ENCODE peak calls at places on chromosomes 1 and 21, in six cellular contexts. One of them, this sample, is unnamed.

GRCh38 chr1:84936116-84936810 is 43.3 kb upstream of the LPAR3 start:
- DNase-seq in MM.1S: peak
- DNase-seq in CD4-positive, alpha-beta T cell: no peak
- DNase-seq in GM13976: peak
- DNase-seq in osteoblast: no peak
- DNase-seq in IMR-90: peak
- DNase-seq in this sample: no peak

GRCh38 chr1:218752126-218752525 is 407.0 kb downstream of the TGFB2 start:
- DNase-seq in CD4-positive, alpha-beta T cell: no peak
- DNase-seq in GM13976: no peak
- DNase-seq in IMR-90: no peak
- DNase-seq in MM.1S: no peak
- DNase-seq in osteoblast: peak
- DNase-seq in this sample: no peak

GRCh38 chr1:52756020-52756419 is 29.8 kb downstream of the ZYG11B start:
- DNase-seq in IMR-90: no peak
- DNase-seq in osteoblast: no peak
- DNase-seq in CD4-positive, alpha-beta T cell: no peak
- DNase-seq in MM.1S: no peak
- DNase-seq in GM13976: no peak
- DNase-seq in this sample: no peak

GRCh38 chr1:152495066-152495675 is 15.4 kb upstream of the LCE5A start:
- DNase-seq in MM.1S: peak
- DNase-seq in GM13976: peak
- DNase-seq in CD4-positive, alpha-beta T cell: no peak
- DNase-seq in IMR-90: no peak
- DNase-seq in osteoblast: no peak
- DNase-seq in this sample: no peak

GRCh38 chr1:161721738-161722343 is 497 bp downstream of the FCRLB start:
- DNase-seq in CD4-positive, alpha-beta T cell: no peak
- DNase-seq in MM.1S: no peak
- DNase-seq in osteoblast: peak
- DNase-seq in IMR-90: peak
- DNase-seq in GM13976: no peak
- DNase-seq in this sample: no peak

GRCh38 chr1:5379176-5379759 is 613.0 kb downstream of the NPHP4 start:
- DNase-seq in GM13976: no peak
- DNase-seq in MM.1S: no peak
- DNase-seq in IMR-90: no peak
- DNase-seq in osteoblast: no peak
- DNase-seq in CD4-positive, alpha-beta T cell: no peak
- DNase-seq in this sample: no peak

GRCh38 chr1:47491341-47491753 is 53.5 kb downstream of the FOXD2 start:
- DNase-seq in osteoblast: no peak
- DNase-seq in IMR-90: no peak
- DNase-seq in CD4-positive, alpha-beta T cell: no peak
- DNase-seq in GM13976: no peak
- DNase-seq in MM.1S: no peak
- DNase-seq in this sample: no peak

GRCh38 chr1:228401782-228402637 is 4.6 kb downstream of the TRIM11 start:
- DNase-seq in IMR-90: no peak
- DNase-seq in GM13976: no peak
- DNase-seq in MM.1S: no peak
- DNase-seq in osteoblast: peak
- DNase-seq in CD4-positive, alpha-beta T cell: no peak
- DNase-seq in this sample: no peak

GRCh38 chr1:162357681-162358266 is 18.9 kb downstream of the SPATA46 start:
- DNase-seq in MM.1S: peak
- DNase-seq in osteoblast: peak
- DNase-seq in CD4-positive, alpha-beta T cell: no peak
- DNase-seq in GM13976: peak
- DNase-seq in IMR-90: peak
- DNase-seq in this sample: no peak

GRCh38 chr1:174157157-174157806 is 2.0 kb upstream of the RABGAP1L start:
- DNase-seq in GM13976: peak
- DNase-seq in IMR-90: no peak
- DNase-seq in MM.1S: peak
- DNase-seq in CD4-positive, alpha-beta T cell: no peak
- DNase-seq in osteoblast: no peak
- DNase-seq in this sample: no peak

GRCh38 chr1:8584316-8584715 is 233.1 kb downstream of the RERE start:
- DNase-seq in CD4-positive, alpha-beta T cell: no peak
- DNase-seq in IMR-90: no peak
- DNase-seq in GM13976: no peak
- DNase-seq in MM.1S: no peak
- DNase-seq in osteoblast: peak
- DNase-seq in this sample: no peak

GRCh38 chr1:41917051-41917530 is 1.6 kb downstream of the HIVEP3 start:
- DNase-seq in IMR-90: no peak
- DNase-seq in GM13976: no peak
- DNase-seq in MM.1S: no peak
- DNase-seq in CD4-positive, alpha-beta T cell: no peak
- DNase-seq in osteoblast: no peak
- DNase-seq in this sample: no peak

GRCh38 chr1:41919131-41919530 is 409 bp upstream of the HIVEP3 start:
- DNase-seq in CD4-positive, alpha-beta T cell: no peak
- DNase-seq in MM.1S: peak
- DNase-seq in GM13976: no peak
- DNase-seq in osteoblast: no peak
- DNase-seq in IMR-90: no peak
- DNase-seq in this sample: no peak

GRCh38 chr1:41917835-41918449 is 780 bp downstream of the HIVEP3 start:
- DNase-seq in IMR-90: peak
- DNase-seq in MM.1S: peak
- DNase-seq in CD4-positive, alpha-beta T cell: no peak
- DNase-seq in GM13976: peak
- DNase-seq in osteoblast: peak
- DNase-seq in this sample: no peak

GRCh38 chr1:41919764-41920397 is 1.2 kb upstream of the HIVEP3 start:
- DNase-seq in IMR-90: peak
- DNase-seq in CD4-positive, alpha-beta T cell: peak
- DNase-seq in osteoblast: peak
- DNase-seq in GM13976: peak
- DNase-seq in MM.1S: peak
- DNase-seq in this sample: no peak

DNA sequence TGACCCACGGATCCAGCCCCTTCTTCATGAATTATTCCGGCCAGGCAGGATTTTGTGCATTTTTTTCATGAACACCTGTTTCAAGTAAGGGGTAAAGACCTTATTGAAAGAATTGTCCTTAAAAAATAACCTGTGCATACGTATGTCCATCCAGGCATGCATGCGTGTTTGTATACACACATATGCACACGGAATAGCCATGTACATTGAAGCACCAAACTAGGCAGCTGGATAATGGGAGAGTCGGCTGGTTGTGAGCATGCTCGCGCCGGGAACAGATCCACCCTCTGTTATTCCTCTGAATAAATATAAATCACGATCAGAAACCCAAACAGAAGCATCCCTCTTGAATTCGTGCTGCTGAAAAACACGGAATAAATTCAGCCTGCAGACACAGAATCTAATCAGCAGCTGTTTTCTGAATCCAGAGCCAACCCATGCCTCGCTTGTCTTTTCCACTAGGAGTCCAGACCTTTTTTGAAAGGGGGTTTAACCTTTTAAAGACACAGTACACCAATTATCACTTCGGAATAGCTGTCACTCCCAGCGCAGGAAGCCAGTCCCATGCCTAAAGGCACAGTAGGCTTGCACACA is at the start of gene HIVEP3:
- DNase-seq in IMR-90: no peak
- DNase-seq in GM13976: no peak
- DNase-seq in MM.1S: peak
- DNase-seq in osteoblast: peak
- DNase-seq in CD4-positive, alpha-beta T cell: no peak
- DNase-seq in this sample: no peak
- TF ChIP-seq CTCF in IMR-90: no peak
- TF ChIP-seq CTCF in GM13976: no peak
- TF ChIP-seq CTCF in MM.1S: no peak
- TF ChIP-seq CTCF in osteoblast: peak
- TF ChIP-seq CTCF in CD4-positive, alpha-beta T cell: no peak
- TF ChIP-seq CTCF in this sample: no peak

GRCh38 chr1:118716775-118717174 is 271.4 kb downstream of the TBX15 start:
- DNase-seq in GM13976: no peak
- DNase-seq in IMR-90: no peak
- DNase-seq in CD4-positive, alpha-beta T cell: no peak
- DNase-seq in MM.1S: no peak
- DNase-seq in osteoblast: no peak
- DNase-seq in this sample: no peak
- TF ChIP-seq CTCF in GM13976: no peak
- TF ChIP-seq CTCF in IMR-90: peak
- TF ChIP-seq CTCF in CD4-positive, alpha-beta T cell: no peak
- TF ChIP-seq CTCF in MM.1S: no peak
- TF ChIP-seq CTCF in osteoblast: peak
- TF ChIP-seq CTCF in this sample: no peak

GRCh38 chr21:45152265-45152746 is 77.9 kb downstream of the ADARB1 start:
- DNase-seq in GM13976: peak
- DNase-seq in CD4-positive, alpha-beta T cell: peak
- DNase-seq in IMR-90: no peak
- DNase-seq in osteoblast: no peak
- DNase-seq in MM.1S: no peak
- DNase-seq in this sample: peak
- TF ChIP-seq CTCF in GM13976: peak
- TF ChIP-seq CTCF in CD4-positive, alpha-beta T cell: peak
- TF ChIP-seq CTCF in IMR-90: peak
- TF ChIP-seq CTCF in osteoblast: no peak
- TF ChIP-seq CTCF in MM.1S: peak
- TF ChIP-seq CTCF in this sample: no peak

GRCh38 chr1:37764888-37765441 is at the start of gene EPHA10:
- DNase-seq in IMR-90: no peak
- DNase-seq in GM13976: no peak
- DNase-seq in osteoblast: no peak
- DNase-seq in MM.1S: no peak
- DNase-seq in CD4-positive, alpha-beta T cell: no peak
- DNase-seq in this sample: no peak
- TF ChIP-seq CTCF in IMR-90: no peak
- TF ChIP-seq CTCF in GM13976: no peak
- TF ChIP-seq CTCF in osteoblast: no peak
- TF ChIP-seq CTCF in MM.1S: no peak
- TF ChIP-seq CTCF in CD4-positive, alpha-beta T cell: no peak
- TF ChIP-seq CTCF in this sample: no peak

GRCh38 chr1:195717651-195718050 is 890.6 kb downstream of the KCNT2 start:
- DNase-seq in IMR-90: peak
- DNase-seq in CD4-positive, alpha-beta T cell: no peak
- DNase-seq in osteoblast: no peak
- DNase-seq in GM13976: no peak
- DNase-seq in MM.1S: no peak
- DNase-seq in this sample: no peak
- TF ChIP-seq CTCF in IMR-90: peak
- TF ChIP-seq CTCF in CD4-positive, alpha-beta T cell: no peak
- TF ChIP-seq CTCF in osteoblast: no peak
- TF ChIP-seq CTCF in GM13976: no peak
- TF ChIP-seq CTCF in MM.1S: peak
- TF ChIP-seq CTCF in this sample: no peak

GRCh38 chr1:232722626-232723025 is 82.6 kb upstream of the MAP10 start:
- DNase-seq in MM.1S: no peak
- DNase-seq in CD4-positive, alpha-beta T cell: no peak
- DNase-seq in GM13976: no peak
- DNase-seq in osteoblast: no peak
- DNase-seq in IMR-90: no peak
- DNase-seq in this sample: no peak

GRCh38 chr1:232728507-232729263 is 76.5 kb upstream of the MAP10 start:
- DNase-seq in osteoblast: no peak
- DNase-seq in IMR-90: peak
- DNase-seq in MM.1S: no peak
- DNase-seq in GM13976: no peak
- DNase-seq in CD4-positive, alpha-beta T cell: no peak
- DNase-seq in this sample: no peak

GRCh38 chr1:232726048-232726779 is 79.0 kb upstream of the MAP10 start:
- DNase-seq in osteoblast: no peak
- DNase-seq in GM13976: no peak
- DNase-seq in CD4-positive, alpha-beta T cell: no peak
- DNase-seq in IMR-90: peak
- DNase-seq in MM.1S: no peak
- DNase-seq in this sample: no peak

GRCh38 chr1:232725303-232726047 is 79.7 kb upstream of the MAP10 start:
- DNase-seq in CD4-positive, alpha-beta T cell: no peak
- DNase-seq in IMR-90: no peak
- DNase-seq in GM13976: no peak
- DNase-seq in osteoblast: no peak
- DNase-seq in MM.1S: no peak
- DNase-seq in this sample: no peak
- TF ChIP-seq CTCF in CD4-positive, alpha-beta T cell: no peak
- TF ChIP-seq CTCF in IMR-90: no peak
- TF ChIP-seq CTCF in GM13976: no peak
- TF ChIP-seq CTCF in osteoblast: no peak
- TF ChIP-seq CTCF in MM.1S: no peak
- TF ChIP-seq CTCF in this sample: no peak